ENCODE peak calls at places on chromosomes 2 and 18, in seven cellular contexts. X is NCI-H1092, G is AG09309, D is endothelial cell, U is astrocyte of the cerebellum, B is HTR-8/SVneo, P is foreskin keratinocyte. Q is an unnamed sample.

GRCh38 chr18:23938901-23939341 is 75.6 kb upstream of the TTC39C start:
- DNase-seq in B (no peak), G (no peak), D (no peak), U (no peak), P (no peak), X (no peak), Q (no peak)

GRCh38 chr2:3911891-3912455 is 208.6 kb downstream of the DCDC2C start:
- DNase-seq in U (no peak), G (no peak), X (no peak), B (no peak), D (no peak), P (no peak), Q (no peak)

GRCh38 chr2:38806001-38806400 is 28.0 kb downstream of the GEMIN6 start:
- DNase-seq in X (no peak), U (no peak), D (no peak), B (no peak), G (no peak), P (no peak), Q (no peak)

GRCh38 chr18:13562494-13563029 is 163.8 kb downstream of the FAM210A start:
- DNase-seq in G (no peak), P (no peak), X (no peak), D (no peak), B (no peak), U (no peak), Q (no peak)

GRCh38 chr18:49878996-49879585 is 65.8 kb upstream of the ACAA2 start:
- DNase-seq in X (no peak), G (no peak), D (no peak), U (peak; percentile 38), B (no peak), P (no peak), Q (no peak)

GRCh38 chr2:146927080-146927714 is 917.6 kb upstream of the ACVR2A start:
- DNase-seq in D (peak; percentile 65), G (no peak), P (peak; percentile 7), B (peak; percentile 52), X (peak; percentile 30), U (peak; percentile 57), Q (no peak)

GRCh38 chr2:241379481-241380480 is 23.7 kb downstream of the FARP2 start:
- DNase-seq in D (no peak), B (no peak), P (no peak), X (no peak), U (no peak), G (peak; percentile 66), Q (no peak)

GRCh38 chr2:228767196-228767595 is 503.9 kb downstream of the PID1 start:
- DNase-seq in P (no peak), D (no peak), B (no peak), U (peak; percentile 37), X (no peak), G (peak; percentile 18), Q (no peak)

GRCh38 chr2:207311316-207312005 is 145.7 kb upstream of the KLF7 start:
- DNase-seq in D (no peak), U (peak; percentile 24), X (no peak), B (peak; percentile 73), P (peak; percentile 95), G (peak; percentile 92), Q (peak; percentile 14)

GRCh38 chr2:207224814-207225482 is 59.2 kb upstream of the KLF7 start:
- DNase-seq in U (no peak), X (no peak), B (no peak), P (no peak), D (no peak), G (no peak), Q (no peak)

GRCh38 chr2:35199298-35199697 is 1156.3 kb upstream of the CRIM1 start:
- DNase-seq in P (no peak), B (peak; percentile 14), X (no peak), D (no peak), U (no peak), G (no peak), Q (no peak)

GRCh38 chr2:225100269-225100668 is 58.0 kb upstream of the DOCK10 start:
- DNase-seq in D (no peak), B (no peak), U (no peak), G (no peak), X (no peak), P (peak; percentile 15), Q (no peak)